ENCODE peak calls at places on chromosomes 12 and 14, in six cellular contexts. F, Y, C, H, X and B are unnamed samples.

GRCh38 chr12:108638141-108638823 is 4.6 kb upstream of the SELPLG start:
- DNase-seq in F (peak; percentile 30), Y (peak; percentile 42), C (peak; percentile 63), H (peak; percentile 82), X (peak; percentile 41), B (no peak)

GRCh38 chr14:81423504-81423903 is 23.4 kb upstream of the STON2 start:
- DNase-seq in F (no peak), Y (no peak), C (peak; percentile 52), H (no peak), X (peak; percentile 33), B (no peak)

GRCh38 chr14:98997526-98998205 is 274.3 kb downstream of the BCL11B start:
- DNase-seq in F (no peak), Y (no peak), C (no peak), H (no peak), X (no peak), B (no peak)

GRCh38 chr12:27424631-27425230 is 21.8 kb upstream of the SMCO2 start:
- DNase-seq in F (peak; percentile 65), Y (no peak), C (peak; percentile 26), H (peak; percentile 75), X (peak; percentile 48), B (no peak)

GRCh38 chr14:69955855-69956567 is 76.8 kb downstream of the SMOC1 start:
- DNase-seq in F (no peak), Y (no peak), C (no peak), H (no peak), X (no peak), B (no peak)

GRCh38 chr14:46582826-46583225 is 68.8 kb downstream of the RPL10L start:
- DNase-seq in F (no peak), Y (no peak), C (no peak), H (no peak), X (no peak), B (no peak)

GRCh38 chr12:58530421-58531067 is 389.8 kb downstream of the LRIG3 start:
- DNase-seq in F (no peak), Y (no peak), C (no peak), H (no peak), X (no peak), B (no peak)

GRCh38 chr14:55303646-55304277 is 32.5 kb downstream of the FBXO34 start:
- DNase-seq in F (no peak), Y (no peak), C (no peak), H (peak; percentile 21), X (no peak), B (no peak)

GRCh38 chr14:104856869-104857860 is 7.9 kb upstream of the CEP170B start:
- DNase-seq in F (no peak), Y (no peak), C (no peak), H (no peak), X (no peak), B (peak; percentile 41)

GRCh38 chr12:131971226-131971625 is 21.5 kb downstream of the EP400 start:
- DNase-seq in F (peak; percentile 40), Y (no peak), C (no peak), H (no peak), X (no peak), B (no peak)

GRCh38 chr14:95774265-95775160 is 60.6 kb upstream of the TCL1A start:
- DNase-seq in F (peak; percentile 55), Y (peak; percentile 31), C (no peak), H (peak; percentile 46), X (peak; percentile 69), B (no peak)

GRCh38 chr12:5388581-5389535 is 43.0 kb upstream of the NTF3 start:
- DNase-seq in F (no peak), Y (no peak), C (no peak), H (no peak), X (no peak), B (no peak)

GRCh38 chr14:60102389-60102788 is 10.7 kb downstream of the PCNX4 start:
- DNase-seq in F (no peak), Y (no peak), C (no peak), H (no peak), X (no peak), B (no peak)

GRCh38 chr12:115770643-115771042 is 506.9 kb downstream of the MED13L start:
- DNase-seq in F (no peak), Y (no peak), C (no peak), H (no peak), X (no peak), B (no peak)

GRCh38 chr12:89756100-89756637 is 47.5 kb upstream of the ATP2B1 start:
- DNase-seq in F (no peak), Y (no peak), C (no peak), H (peak; percentile 78), X (no peak), B (no peak)

GRCh38 chr14:50529288-50530179 is 2.8 kb downstream of the MAP4K5 start:
- DNase-seq in F (peak; percentile 30), Y (no peak), C (no peak), H (peak; percentile 12), X (no peak), B (no peak)

GRCh38 chr14:29637406-29637805 is 290.2 kb downstream of the PRKD1 start:
- DNase-seq in F (peak; percentile 74), Y (no peak), C (peak; percentile 65), H (no peak), X (peak; percentile 87), B (peak; percentile 90)

GRCh38 chr12:113169697-113170096 is 15.6 kb downstream of the DDX54 start:
- DNase-seq in F (no peak), Y (no peak), C (no peak), H (no peak), X (no peak), B (no peak)

GRCh38 chr12:64236549-64236948 is 14.5 kb upstream of the KICS2 start:
- DNase-seq in F (peak; percentile 16), Y (no peak), C (no peak), H (no peak), X (no peak), B (no peak)

GRCh38 chr14:92703516-92703915 is 44.9 kb downstream of the LGMN start:
- DNase-seq in F (no peak), Y (no peak), C (no peak), H (no peak), X (no peak), B (peak; percentile 20)

GRCh38 chr14:88323520-88324199 is 591 bp upstream of the KCNK10 start:
- DNase-seq in F (no peak), Y (no peak), C (no peak), H (no peak), X (peak; percentile 3), B (no peak)

GRCh38 chr12:89352492-89353187 is at the start of gene DUSP6:
- DNase-seq in F (peak; percentile 100), Y (peak; percentile 97), C (peak; percentile 96), H (peak; percentile 100), X (peak; percentile 97), B (peak; percentile 98)

GRCh38 chr12:114665411-114666181 is 18.4 kb downstream of the TBX3 start:
- DNase-seq in F (no peak), Y (no peak), C (no peak), H (no peak), X (no peak), B (no peak)

GRCh38 chr12:130826151-130826801 is 12.8 kb downstream of the STX2 start:
- DNase-seq in F (peak; percentile 7), Y (peak; percentile 53), C (no peak), H (peak; percentile 80), X (peak; percentile 51), B (no peak)

GRCh38 chr12:2853626-2854025 is 3.2 kb downstream of the TEX52 start:
- DNase-seq in F (peak; percentile 69), Y (peak; percentile 76), C (peak; percentile 84), H (peak; percentile 54), X (peak; percentile 85), B (peak; percentile 76)

GRCh38 chr12:71662861-71663560 is 637 bp downstream of the ZFC3H1 start:
- DNase-seq in F (peak; percentile 67), Y (peak; percentile 73), C (peak; percentile 61), H (peak; percentile 78), X (peak; percentile 78), B (peak; percentile 70)

GRCh38 chr14:32967421-32967820 is 28.7 kb downstream of the NPAS3 start:
- DNase-seq in F (no peak), Y (no peak), C (no peak), H (no peak), X (no peak), B (no peak)

DNA sequence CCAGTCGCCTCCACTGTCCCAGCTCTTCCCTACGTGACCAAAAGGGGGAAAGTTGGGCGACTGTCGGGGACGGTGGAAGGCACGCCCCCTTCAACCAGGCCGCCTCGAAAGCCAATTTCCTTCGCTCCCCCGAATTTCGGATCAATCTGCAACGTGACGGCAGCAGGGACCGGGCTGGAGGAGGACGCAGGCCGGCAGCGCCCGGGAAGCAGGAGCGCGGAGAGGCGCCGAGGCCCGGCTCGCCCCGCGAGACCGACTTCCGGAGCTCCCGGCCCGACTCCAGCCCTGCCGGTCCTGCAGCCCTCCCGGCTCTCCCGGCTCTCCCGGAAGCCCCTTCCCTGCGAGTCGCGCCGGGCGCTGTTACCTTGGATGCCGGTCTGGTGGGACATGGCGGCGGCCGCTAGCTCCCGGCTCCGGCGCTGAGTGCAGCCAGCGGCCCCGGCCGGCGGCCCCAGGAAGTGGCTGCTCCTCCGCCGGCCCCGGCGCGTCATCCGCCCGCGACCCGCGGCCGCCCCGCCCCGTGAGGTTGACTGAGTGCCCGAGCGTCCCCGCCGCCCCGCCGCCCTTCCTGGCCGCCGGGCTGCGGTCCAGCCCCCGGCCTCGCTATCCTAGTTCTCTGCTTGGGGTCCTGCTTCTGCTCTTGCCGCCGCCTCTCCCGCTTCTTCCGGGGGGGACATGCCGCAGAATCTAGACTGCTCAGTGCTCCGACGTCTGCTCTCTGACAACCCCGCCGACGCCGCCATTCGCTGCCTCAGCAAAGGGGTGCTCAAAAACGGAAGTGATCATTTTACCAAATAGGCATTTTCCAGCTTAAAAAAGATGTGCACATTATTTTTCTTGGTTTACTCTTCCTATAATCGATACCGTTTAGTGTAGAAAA is at the start of gene TWF1:
- DNase-seq in F (peak; percentile 81), Y (peak; percentile 92), C (peak; percentile 92), H (peak; percentile 92), X (peak; percentile 88), B (peak; percentile 92)
- TF ChIP-seq POLR2A in F (peak; percentile 94), Y (peak; percentile 79), C (peak; percentile 75), H (peak; percentile 89), X (peak; percentile 82), B (peak; percentile 92)

GRCh38 chr12:24909667-24910066 is 39.2 kb downstream of the BCAT1 start:
- DNase-seq in F (peak; percentile 86), Y (peak; percentile 23), C (peak; percentile 24), H (no peak), X (peak; percentile 82), B (no peak)
- TF ChIP-seq POLR2A in F (no peak), Y (no peak), C (no peak), H (no peak), X (peak; percentile 14), B (no peak)

GRCh38 chr14:89351364-89351957 is 65.6 kb downstream of the FOXN3 start:
- DNase-seq in F (peak; percentile 51), Y (peak; percentile 35), C (no peak), H (peak; percentile 88), X (peak; percentile 81), B (peak; percentile 84)
- TF ChIP-seq POLR2A in F (no peak), Y (no peak), C (no peak), H (peak; percentile 60), X (no peak), B (no peak)

DNA sequence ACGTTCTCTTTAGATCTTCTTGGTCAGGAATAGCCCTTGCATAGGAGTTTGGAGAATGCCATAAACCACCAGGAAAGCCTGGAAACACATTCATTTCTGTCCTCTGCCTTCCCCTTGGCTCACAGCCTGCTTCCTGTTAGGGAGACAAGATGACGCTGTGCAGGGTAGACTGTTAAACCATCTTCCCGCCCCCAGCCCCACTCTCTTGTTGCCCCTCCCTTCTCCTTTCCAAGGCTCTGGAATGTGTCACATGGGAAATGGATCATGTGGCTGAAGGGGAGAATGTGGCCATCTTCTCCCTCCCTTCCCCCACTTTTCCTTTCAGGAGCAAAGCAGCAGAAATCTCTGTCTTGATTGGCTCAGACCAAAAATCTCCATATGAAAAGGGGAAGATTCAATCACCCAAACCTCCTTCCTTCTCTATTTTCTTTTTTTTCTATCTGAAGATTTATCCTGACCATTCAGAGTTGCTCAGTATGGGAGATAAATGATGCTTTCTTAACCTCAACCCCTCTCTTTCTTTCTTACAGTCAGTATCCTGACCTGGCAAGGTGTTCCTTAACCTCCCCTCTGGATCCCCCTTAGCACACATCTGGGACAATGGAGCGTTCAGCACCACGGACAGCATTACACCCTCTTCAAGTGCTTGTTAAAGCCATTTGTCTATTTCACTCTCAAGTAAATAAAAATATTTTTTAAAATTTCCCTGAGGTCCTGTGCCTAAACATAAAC is 11.4 kb downstream of the GPR19 start:
- DNase-seq in F (peak; percentile 38), Y (no peak), C (peak; percentile 32), H (peak; percentile 52), X (no peak), B (no peak)
- TF ChIP-seq POLR2A in F (no peak), Y (no peak), C (no peak), H (no peak), X (no peak), B (no peak)